ENCODE peak calls at places on chromosome 22, in six cellular contexts. V, P, W, S, E and U are unnamed samples.

GRCh38 chr22:41659941-41660340 is 28.7 kb downstream of the SNU13 start:
- DNase-seq in S (no peak), P (no peak), E (no peak), V (no peak), W (no peak), U (no peak)

GRCh38 chr22:33315954-33316353 is 257.8 kb upstream of the SYN3 start:
- DNase-seq in E (no peak), V (no peak), S (no peak), P (no peak), W (no peak), U (no peak)

GRCh38 chr22:39634530-39635399 is 64.2 kb downstream of the CACNA1I start:
- DNase-seq in V (peak), P (no peak), E (no peak), W (no peak), S (peak), U (no peak)

GRCh38 chr22:23401111-23401909 is 178.8 kb downstream of the IGLL1 start:
- DNase-seq in W (no peak), P (no peak), E (no peak), V (peak), S (peak), U (no peak)

GRCh38 chr22:37431811-37432707 is 4.8 kb upstream of the ELFN2 start:
- DNase-seq in V (peak), P (peak), E (no peak), S (peak), W (no peak), U (no peak)

GRCh38 chr22:45225732-45226560 is 14.7 kb downstream of the KIAA0930 start:
- DNase-seq in S (no peak), V (no peak), E (no peak), W (no peak), P (no peak), U (peak)

GRCh38 chr22:46286006-46286405 is 10.7 kb upstream of the GTSE1 start:
- DNase-seq in W (no peak), V (no peak), E (no peak), P (no peak), S (no peak), U (no peak)

GRCh38 chr22:18091916-18092526 is 14.2 kb downstream of the PEX26 start:
- DNase-seq in P (no peak), S (peak), E (no peak), V (peak), W (peak), U (peak)

GRCh38 chr22:31343235-31344191 is 2.6 kb downstream of the PATZ1 start:
- DNase-seq in E (peak), P (peak), W (peak), V (no peak), S (no peak), U (peak)

GRCh38 chr22:43843783-43844530 is 18.4 kb downstream of the SULT4A1 start:
- DNase-seq in W (no peak), P (no peak), V (no peak), E (no peak), S (no peak), U (no peak)

GRCh38 chr22:33747576-33748180 is 172.6 kb downstream of the LARGE1 start:
- DNase-seq in P (no peak), V (no peak), S (no peak), W (no peak), E (peak), U (no peak)

GRCh38 chr22:49657275-49657973 is 170.2 kb downstream of the BRD1 start:
- DNase-seq in P (peak), W (no peak), E (no peak), V (no peak), S (no peak), U (peak)

GRCh38 chr22:24402460-24403192 is 24.8 kb upstream of the ADORA2A start:
- DNase-seq in P (no peak), V (peak), E (peak), W (no peak), S (peak), U (peak)

GRCh38 chr22:49929553-49929979 is 11.1 kb downstream of the CRELD2 start:
- DNase-seq in P (peak), E (no peak), V (no peak), W (no peak), S (no peak), U (peak)

GRCh38 chr22:37561209-37562048 is 1.1 kb downstream of the CDC42EP1 start:
- DNase-seq in V (peak), W (no peak), E (peak), P (peak), S (peak), U (peak)

GRCh38 chr22:40345271-40345670 is 1.0 kb upstream of the ADSL start:
- DNase-seq in V (no peak), E (no peak), W (no peak), S (peak), P (no peak), U (no peak)

GRCh38 chr22:30747493-30747892 is 52.8 kb downstream of the OSBP2 start:
- DNase-seq in S (no peak), V (no peak), E (no peak), P (no peak), W (no peak), U (no peak)

GRCh38 chr22:47098121-47098520 is 335.7 kb downstream of the TBC1D22A start:
- DNase-seq in V (no peak), E (no peak), S (no peak), P (no peak), W (no peak), U (no peak)

GRCh38 chr22:17205432-17205831 is 13.8 kb downstream of the ADA2 start:
- DNase-seq in S (no peak), P (no peak), W (no peak), V (no peak), E (no peak), U (no peak)